ENCODE peak calls at places on chromosomes 11 and 22, in nine cellular contexts. G, B, M, D, L, Z, J, R and O are unnamed samples.

GRCh38 chr22:47030881-47031627 is 268.6 kb downstream of the TBC1D22A start:
- DNase-seq in Z (peak), D (no peak), R (no peak), J (no peak), M (no peak), G (peak), B (no peak), L (no peak), O (peak)

GRCh38 chr22:50206599-50206998 is 5.8 kb downstream of the SELENOO start:
- DNase-seq in M (peak), B (no peak), D (peak), Z (peak), L (no peak), R (peak), G (peak), J (no peak), O (peak)

GRCh38 chr22:45891996-45892621 is 84.9 kb downstream of the WNT7B start:
- DNase-seq in M (no peak), Z (no peak), J (no peak), D (no peak), R (no peak), G (no peak), B (no peak), L (no peak), O (no peak)

GRCh38 chr11:85813721-85814120 is 2.8 kb upstream of the SYTL2 start:
- DNase-seq in R (no peak), Z (no peak), J (no peak), B (no peak), M (no peak), D (no peak), G (no peak), L (no peak), O (no peak)

GRCh38 chr11:11025087-11025486 is 167.2 kb upstream of the ZBED5 start:
- DNase-seq in M (no peak), J (no peak), D (no peak), B (peak), Z (peak), G (peak), R (peak), L (no peak), O (peak)

GRCh38 chr22:29206372-29207230 is 905 bp downstream of the EMID1 start:
- DNase-seq in M (no peak), G (no peak), B (no peak), J (no peak), Z (no peak), D (no peak), L (no peak), R (no peak), O (no peak)

GRCh38 chr11:120134106-120134930 is 3.6 kb downstream of the TRIM29 start:
- DNase-seq in D (no peak), L (no peak), B (no peak), Z (no peak), J (no peak), R (no peak), M (no peak), G (no peak), O (no peak)

GRCh38 chr22:27745154-27745553 is 56.4 kb downstream of the MN1 start:
- DNase-seq in J (no peak), R (no peak), B (no peak), Z (no peak), G (no peak), M (no peak), D (no peak), L (no peak), O (no peak)

GRCh38 chr11:58596621-58597020 is 17.8 kb downstream of the ZFP91 start:
- DNase-seq in Z (peak), J (no peak), G (peak), D (no peak), M (no peak), B (peak), L (no peak), R (no peak), O (no peak)

GRCh38 chr11:120413480-120413879 is 77.3 kb downstream of the ARHGEF12 start:
- DNase-seq in L (no peak), B (peak), D (no peak), J (no peak), R (peak), M (peak), Z (peak), G (peak), O (peak)

GRCh38 chr11:34928268-34928959 is 12.0 kb downstream of the PDHX start:
- DNase-seq in R (no peak), G (no peak), Z (peak), B (no peak), M (no peak), L (no peak), J (no peak), D (no peak), O (no peak)

GRCh38 chr22:17117400-17117799 is 3.8 kb downstream of the TMEM121B start:
- DNase-seq in Z (no peak), L (no peak), D (no peak), R (no peak), M (no peak), B (no peak), G (no peak), J (no peak), O (no peak)

GRCh38 chr22:48760481-48761238 is 1067.0 kb downstream of the BRD1 start:
- DNase-seq in L (no peak), Z (no peak), G (no peak), B (no peak), M (no peak), J (no peak), R (no peak), D (no peak), O (no peak)

GRCh38 chr11:85758026-85758425 is 52.9 kb downstream of the SYTL2 start:
- DNase-seq in D (no peak), M (no peak), Z (no peak), R (no peak), B (no peak), G (no peak), L (no peak), J (no peak), O (no peak)

GRCh38 chr11:110858556-110858921 is 146.3 kb upstream of the ARHGAP20 start:
- DNase-seq in Z (no peak), B (no peak), M (peak), L (no peak), J (no peak), D (no peak), R (peak), G (peak), O (no peak)

GRCh38 chr22:47406896-47407295 is 644.4 kb downstream of the TBC1D22A start:
- DNase-seq in M (no peak), D (no peak), Z (no peak), R (no peak), L (no peak), G (no peak), J (no peak), B (no peak), O (no peak)

GRCh38 chr11:67504950-67505561 is at the start of gene PITPNM1:
- DNase-seq in B (peak), D (peak), L (peak), J (no peak), R (peak), Z (peak), M (peak), G (peak), O (peak)

GRCh38 chr11:31958086-31958735 is 132.7 kb upstream of the RCN1 start:
- DNase-seq in B (peak), J (peak), D (peak), L (peak), Z (peak), M (peak), G (peak), R (peak), O (peak)

GRCh38 chr11:37107415-37107814 is 509.4 kb upstream of the RAG2 start:
- DNase-seq in Z (no peak), R (no peak), B (no peak), L (no peak), G (no peak), D (no peak), J (no peak), M (no peak), O (no peak)

GRCh38 chr11:17413414-17414316 is 25.2 kb upstream of the KCNJ11 start:
- DNase-seq in R (no peak), J (no peak), D (peak), Z (no peak), G (no peak), M (no peak), L (no peak), B (no peak), O (no peak)

GRCh38 chr22:44890416-44891292 is 119.2 kb downstream of the PHF21B start:
- DNase-seq in B (no peak), Z (no peak), D (no peak), L (no peak), R (no peak), M (no peak), J (no peak), G (no peak), O (no peak)

GRCh38 chr11:113296447-113297205 is 17.8 kb upstream of the TTC12 start:
- DNase-seq in D (no peak), L (no peak), Z (peak), B (peak), G (no peak), R (no peak), J (no peak), M (no peak), O (no peak)